ENCODE peak calls at places on chromosome 5, in five cellular contexts. R is neural crest cell, Y is adrenal gland, H is OCI-LY7, D is glutamatergic neuron. O is an unnamed sample.

GRCh38 chr5:66864240-66864884 is 268.2 kb downstream of the MAST4 start:
- DNase-seq in R (no peak), Y (no peak), H (peak; percentile 3), D (no peak), O (peak; percentile 1)

GRCh38 chr5:2278825-2279224 is 396.1 kb upstream of the IRX4 start:
- DNase-seq in R (peak; percentile 16), Y (no peak), H (no peak), D (no peak), O (no peak)

GRCh38 chr5:161086456-161086855 is 234.4 kb upstream of the ATP10B start:
- DNase-seq in R (no peak), Y (no peak), H (no peak), D (no peak), O (no peak)

GRCh38 chr5:36946101-36946500 is 69.5 kb downstream of the NIPBL start:
- DNase-seq in R (no peak), Y (no peak), H (no peak), D (no peak), O (no peak)

GRCh38 chr5:75670571-75670970 is 46.7 kb downstream of the POC5 start:
- DNase-seq in R (no peak), Y (no peak), H (no peak), D (no peak), O (no peak)

GRCh38 chr5:119367502-119368237 is 11.9 kb downstream of the TNFAIP8 start:
- DNase-seq in R (no peak), Y (no peak), H (no peak), D (no peak), O (peak; percentile 57)

GRCh38 chr5:115349001-115349817 is 52.8 kb upstream of the CCDC112 start:
- DNase-seq in R (no peak), Y (peak; percentile 68), H (no peak), D (no peak), O (peak; percentile 81)

GRCh38 chr5:147538232-147538631 is 28.4 kb upstream of the DPYSL3 start:
- DNase-seq in R (no peak), Y (no peak), H (no peak), D (no peak), O (no peak)

GRCh38 chr5:124870070-124870469 is 123.6 kb upstream of the ZNF608 start:
- DNase-seq in R (no peak), Y (no peak), H (no peak), D (no peak), O (no peak)

GRCh38 chr5:53819482-53819881 is 259.0 kb downstream of the NDUFS4 start:
- DNase-seq in R (no peak), Y (no peak), H (no peak), D (no peak), O (no peak)

GRCh38 chr5:38866362-38867070 is 20.7 kb downstream of the OSMR start:
- DNase-seq in R (no peak), Y (no peak), H (no peak), D (no peak), O (no peak)

GRCh38 chr5:172864747-172865146 is 30.7 kb downstream of the ERGIC1 start:
- DNase-seq in R (no peak), Y (peak; percentile 71), H (no peak), D (no peak), O (no peak)

GRCh38 chr5:140151068-140151718 is 23.8 kb upstream of the CYSTM1 start:
- DNase-seq in R (no peak), Y (no peak), H (no peak), D (no peak), O (no peak)

GRCh38 chr5:51053361-51053760 is 329.9 kb upstream of the ISL1 start:
- DNase-seq in R (no peak), Y (no peak), H (no peak), D (no peak), O (no peak)

GRCh38 chr5:122076669-122077450 is 1.2 kb downstream of the LOX start:
- DNase-seq in R (peak; percentile 70), Y (peak; percentile 71), H (no peak), D (peak; percentile 89), O (peak; percentile 62)
- TF ChIP-seq CTCF in R (peak; percentile 83), Y (peak; percentile 60), H (peak; percentile 27), D (peak; percentile 74), O (peak; percentile 72)

GRCh38 chr5:3590967-3591900 is 4.4 kb upstream of the IRX1 start:
- DNase-seq in R (no peak), Y (no peak), H (no peak), D (peak; percentile 60), O (no peak)
- TF ChIP-seq CTCF in R (peak; percentile 56), Y (no peak), H (no peak), D (peak; percentile 41), O (no peak)

GRCh38 chr5:159100022-159100927 is 559 bp upstream of the EBF1 start:
- DNase-seq in R (peak; percentile 90), Y (peak; percentile 91), H (peak; percentile 93), D (peak; percentile 95), O (peak; percentile 89)
- TF ChIP-seq CTCF in R (no peak), Y (no peak), H (peak; percentile 18), D (no peak), O (no peak)

GRCh38 chr5:61678966-61679365 is 346.9 kb downstream of the ZSWIM6 start:
- DNase-seq in R (no peak), Y (no peak), H (no peak), D (peak; percentile 35), O (no peak)
- TF ChIP-seq CTCF in R (no peak), Y (no peak), H (no peak), D (peak; percentile 16), O (peak; percentile 14)